ENCODE peak calls at places on chromosomes 13 and 19, in five cellular contexts. One of them, this sample, is unnamed.

GRCh38 chr13:98482476-98483444 is 94.1 kb downstream of the STK24 start:
- DNase-seq in GM12878: no peak
- DNase-seq in A549: no peak
- DNase-seq in H1: no peak
- DNase-seq in HCT116: no peak
- DNase-seq in this sample: peak; percentile 59

GRCh38 chr19:2043269-2043641 is 7.8 kb downstream of the MKNK2 start:
- DNase-seq in GM12878: no peak
- DNase-seq in A549: no peak
- DNase-seq in H1: peak; percentile 49
- DNase-seq in HCT116: no peak
- DNase-seq in this sample: no peak

GRCh38 chr13:100789481-100789880 is 114.9 kb upstream of the TMTC4 start:
- DNase-seq in GM12878: no peak
- DNase-seq in A549: no peak
- DNase-seq in H1: no peak
- DNase-seq in HCT116: no peak
- DNase-seq in this sample: no peak

GRCh38 chr13:107099661-107100060 is 531.7 kb upstream of the ARGLU1 start:
- DNase-seq in GM12878: no peak
- DNase-seq in A549: no peak
- DNase-seq in H1: no peak
- DNase-seq in HCT116: no peak
- DNase-seq in this sample: no peak

GRCh38 chr13:107185889-107186288 is 618.0 kb upstream of the ARGLU1 start:
- DNase-seq in GM12878: no peak
- DNase-seq in A549: no peak
- DNase-seq in H1: no peak
- DNase-seq in HCT116: no peak
- DNase-seq in this sample: no peak

GRCh38 chr19:15038304-15038703 is 11.0 kb upstream of the CASP14 start:
- DNase-seq in GM12878: no peak
- DNase-seq in A549: no peak
- DNase-seq in H1: no peak
- DNase-seq in HCT116: no peak
- DNase-seq in this sample: no peak

GRCh38 chr13:49859568-49859967 is 67.1 kb upstream of the KPNA3 start:
- DNase-seq in GM12878: no peak
- DNase-seq in A549: peak; percentile 85
- DNase-seq in H1: no peak
- DNase-seq in HCT116: peak; percentile 60
- DNase-seq in this sample: no peak

GRCh38 chr19:35869327-35870123 is 1.2 kb downstream of the APLP1 start:
- DNase-seq in GM12878: no peak
- DNase-seq in A549: peak; percentile 98
- DNase-seq in H1: peak; percentile 94
- DNase-seq in HCT116: peak; percentile 89
- DNase-seq in this sample: peak; percentile 51

GRCh38 chr13:112792511-112792910 is 102.7 kb downstream of the ATP11A start:
- DNase-seq in GM12878: no peak
- DNase-seq in A549: no peak
- DNase-seq in H1: peak; percentile 4
- DNase-seq in HCT116: no peak
- DNase-seq in this sample: no peak

GRCh38 chr13:73993661-73994060 is 140.5 kb downstream of the KLF12 start:
- DNase-seq in GM12878: no peak
- DNase-seq in A549: no peak
- DNase-seq in H1: no peak
- DNase-seq in HCT116: no peak
- DNase-seq in this sample: no peak

GRCh38 chr19:42255766-42256750 is 1.1 kb upstream of the ERF start:
- DNase-seq in GM12878: no peak
- DNase-seq in A549: peak; percentile 80
- DNase-seq in H1: no peak
- DNase-seq in HCT116: no peak
- DNase-seq in this sample: peak; percentile 30

GRCh38 chr19:35068941-35069634 is 27.6 kb downstream of the HPN start:
- DNase-seq in GM12878: no peak
- DNase-seq in A549: no peak
- DNase-seq in H1: no peak
- DNase-seq in HCT116: no peak
- DNase-seq in this sample: no peak

GRCh38 chr13:39417643-39418042 is 185.3 kb downstream of the LHFPL6 start:
- DNase-seq in GM12878: no peak
- DNase-seq in A549: no peak
- DNase-seq in H1: peak; percentile 54
- DNase-seq in HCT116: no peak
- DNase-seq in this sample: peak; percentile 9

GRCh38 chr19:50668416-50669318 is 19.4 kb downstream of the C19orf81 start:
- DNase-seq in GM12878: no peak
- DNase-seq in A549: no peak
- DNase-seq in H1: peak; percentile 55
- DNase-seq in HCT116: no peak
- DNase-seq in this sample: no peak

GRCh38 chr19:41944336-41944735 is 14.8 kb downstream of the RABAC1 start:
- DNase-seq in GM12878: no peak
- DNase-seq in A549: no peak
- DNase-seq in H1: no peak
- DNase-seq in HCT116: no peak
- DNase-seq in this sample: no peak

DNA sequence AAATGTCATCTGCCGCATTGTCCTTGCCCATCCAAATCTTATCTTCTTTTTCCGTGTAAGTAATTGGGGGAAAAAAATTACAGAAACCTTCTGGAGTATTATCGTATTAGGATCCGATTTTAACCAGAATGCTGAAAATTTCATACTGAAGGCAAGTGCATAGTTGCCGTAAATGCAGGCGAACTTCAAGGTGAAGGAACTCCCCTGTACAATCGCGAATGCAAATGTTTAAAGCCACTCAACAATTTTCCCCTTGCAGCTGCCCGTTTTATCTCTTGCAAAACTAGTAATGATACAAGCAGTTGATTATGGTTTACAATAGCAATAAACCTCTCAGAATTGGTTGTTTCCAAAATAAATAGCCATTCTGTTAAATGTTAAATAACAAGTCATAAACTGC is 105.6 kb downstream of the DNAJC15 start:
- DNase-seq in GM12878: no peak
- DNase-seq in A549: no peak
- DNase-seq in H1: no peak
- DNase-seq in HCT116: no peak
- DNase-seq in this sample: no peak
- H3K4me3 ChIP-seq in GM12878: no peak overlapping the region
- H3K4me3 ChIP-seq in A549: no peak overlapping the region
- H3K4me3 ChIP-seq in H1: no peak overlapping the region
- H3K4me3 ChIP-seq in HCT116: no peak overlapping the region
- H3K4me3 ChIP-seq in this sample: no peak overlapping the region

GRCh38 chr19:52237771-52238400 is 31.5 kb upstream of the ZNF766 start:
- DNase-seq in GM12878: peak; percentile 19
- DNase-seq in A549: peak; percentile 69
- DNase-seq in H1: peak; percentile 67
- DNase-seq in HCT116: peak; percentile 44
- DNase-seq in this sample: peak; percentile 62
- TF ChIP-seq MAX in GM12878: no peak
- TF ChIP-seq MAX in A549: no peak
- TF ChIP-seq MAX in H1: no peak
- TF ChIP-seq MAX in HCT116: no peak
- TF ChIP-seq MAX in this sample: no peak

GRCh38 chr19:55112246-55112780 is 5.1 kb downstream of the PPP1R12C start:
- DNase-seq in GM12878: no peak
- DNase-seq in A549: no peak
- DNase-seq in H1: no peak
- DNase-seq in HCT116: no peak
- DNase-seq in this sample: no peak

GRCh38 chr19:55111238-55111831 is 6.1 kb downstream of the PPP1R12C start:
- DNase-seq in GM12878: no peak
- DNase-seq in A549: no peak
- DNase-seq in H1: no peak
- DNase-seq in HCT116: no peak
- DNase-seq in this sample: no peak

GRCh38 chr19:55113570-55114039 is 3.8 kb downstream of the PPP1R12C start:
- DNase-seq in GM12878: no peak
- DNase-seq in A549: peak; percentile 81
- DNase-seq in H1: peak; percentile 59
- DNase-seq in HCT116: no peak
- DNase-seq in this sample: no peak

GRCh38 chr19:55114566-55115145 is 2.8 kb downstream of the PPP1R12C start:
- DNase-seq in GM12878: no peak
- DNase-seq in A549: no peak
- DNase-seq in H1: no peak
- DNase-seq in HCT116: no peak
- DNase-seq in this sample: no peak

GRCh38 chr19:55112781-55113569 is 4.5 kb downstream of the PPP1R12C start:
- DNase-seq in GM12878: no peak
- DNase-seq in A549: no peak
- DNase-seq in H1: no peak
- DNase-seq in HCT116: no peak
- DNase-seq in this sample: no peak
- TF ChIP-seq CTCF in GM12878: peak; percentile 9
- TF ChIP-seq CTCF in A549: no peak
- TF ChIP-seq CTCF in H1: peak; percentile 47
- TF ChIP-seq CTCF in HCT116: no peak
- TF ChIP-seq CTCF in this sample: no peak

DNA sequence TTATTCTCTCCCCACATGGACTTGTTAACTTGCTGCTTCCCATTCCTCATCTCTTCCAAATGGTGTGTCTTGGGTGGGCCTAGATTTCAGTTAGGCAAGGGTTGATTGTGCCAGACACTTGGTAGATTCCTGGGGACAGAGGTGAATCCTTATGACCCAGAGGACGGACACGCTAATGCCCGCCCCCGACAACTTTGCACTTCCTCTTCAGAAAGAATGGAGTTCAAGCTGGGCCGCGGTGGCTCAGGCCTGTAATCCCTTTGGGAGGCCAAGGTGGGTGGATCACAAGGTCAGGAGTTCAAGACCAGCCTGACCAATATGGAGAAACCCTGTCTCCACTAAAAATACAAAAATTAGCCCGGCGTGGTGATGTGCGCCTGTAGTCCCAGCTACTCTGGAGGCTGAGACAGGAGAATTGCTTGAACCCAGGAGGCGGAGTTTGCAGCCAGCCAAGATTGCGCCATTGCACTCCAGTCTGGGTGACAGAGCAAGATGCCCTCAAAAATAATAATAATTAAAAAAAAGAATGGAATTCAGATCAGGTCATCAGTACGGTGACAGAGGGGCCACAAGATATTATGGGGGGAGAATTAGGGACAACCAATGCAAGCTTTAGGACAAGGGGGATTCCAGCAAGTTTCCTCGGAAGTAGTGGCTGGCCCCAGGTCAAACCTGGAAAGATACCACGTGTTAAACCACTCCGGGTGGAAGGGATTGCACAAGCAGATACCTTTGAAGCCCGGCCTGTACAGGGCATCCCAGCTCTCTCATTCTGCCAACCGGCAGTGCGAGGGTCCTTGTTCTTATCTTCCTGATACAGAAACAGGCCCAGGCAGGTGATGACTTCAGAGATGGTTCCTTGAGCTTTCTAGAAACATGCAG is 2.7 kb downstream of the MYO9B start:
- DNase-seq in GM12878: no peak
- DNase-seq in A549: no peak
- DNase-seq in H1: no peak
- DNase-seq in HCT116: no peak
- DNase-seq in this sample: peak; percentile 51
- H3K4me3 ChIP-seq in GM12878: peak overlapping the region; percentile 93
- H3K4me3 ChIP-seq in A549: no peak overlapping the region
- H3K4me3 ChIP-seq in H1: no peak overlapping the region
- H3K4me3 ChIP-seq in HCT116: no peak overlapping the region
- H3K4me3 ChIP-seq in this sample: peak overlapping the region; percentile 77

GRCh38 chr19:5115771-5116202 is 146.9 kb downstream of the KDM4B start:
- DNase-seq in GM12878: no peak
- DNase-seq in A549: no peak
- DNase-seq in H1: no peak
- DNase-seq in HCT116: no peak
- DNase-seq in this sample: no peak
- TF ChIP-seq MAX in GM12878: no peak
- TF ChIP-seq MAX in A549: no peak
- TF ChIP-seq MAX in H1: no peak
- TF ChIP-seq MAX in HCT116: no peak
- TF ChIP-seq MAX in this sample: no peak